ENCODE peak calls at places on chromosome 16, in nine cellular contexts. P is pancreas; M is IMR-90; R is cardiac muscle cell; D is naive thymus-derived CD4-positive, alpha-beta T cell; E is body of pancreas; S is T-helper 17 cell; I is OCI-LY7; J is H9. Q is an unnamed sample.
A peak's percentile ranks its signal among the peaks of the same experiment; 100 is the strongest.

GRCh38 chr16:77435240-77435819 is 496 bp upstream of the ADAMTS18 start:
- DNase-seq in P (no peak), M (no peak), R (no peak), D (no peak), E (no peak), S (no peak), I (no peak), J (no peak), Q (no peak)

GRCh38 chr16:82832861-82833260 is 206.1 kb downstream of the CDH13 start:
- DNase-seq in P (no peak), M (peak; percentile 90), R (peak; percentile 22), D (no peak), E (no peak), S (no peak), I (no peak), J (no peak), Q (no peak)

GRCh38 chr16:69486272-69486671 is 61.9 kb downstream of the CYB5B start:
- DNase-seq in P (no peak), M (no peak), R (no peak), D (no peak), E (no peak), S (no peak), I (no peak), J (no peak), Q (no peak)

GRCh38 chr16:16833165-16833564 is 454.2 kb downstream of the NPIPA7 start:
- DNase-seq in P (no peak), M (no peak), R (no peak), D (no peak), E (no peak), S (no peak), I (no peak), J (no peak), Q (no peak)

GRCh38 chr16:61890346-61890745 is 145.9 kb downstream of the CDH8 start:
- DNase-seq in P (no peak), M (no peak), R (no peak), D (no peak), E (no peak), S (no peak), I (no peak), J (no peak), Q (no peak)

GRCh38 chr16:3266873-3267537 is 10.6 kb upstream of the MEFV start:
- DNase-seq in P (no peak), M (peak; percentile 35), R (peak; percentile 72), D (no peak), E (peak; percentile 21), S (no peak), I (peak; percentile 64), J (no peak), Q (no peak)

GRCh38 chr16:11618107-11618717 is 31.5 kb upstream of the LITAF start:
- DNase-seq in P (no peak), M (no peak), R (no peak), D (no peak), E (no peak), S (no peak), I (no peak), J (no peak), Q (no peak)

GRCh38 chr16:67858448-67858993 is 11.0 kb upstream of the CENPT start:
- DNase-seq in P (no peak), M (no peak), R (no peak), D (no peak), E (no peak), S (no peak), I (no peak), J (no peak), Q (no peak)

GRCh38 chr16:15708096-15708495 is 58.1 kb downstream of the NDE1 start:
- DNase-seq in P (no peak), M (peak; percentile 89), R (peak; percentile 78), D (no peak), E (no peak), S (no peak), I (no peak), J (no peak), Q (no peak)

GRCh38 chr16:47939690-47940089 is 216.1 kb downstream of the ABCC12 start:
- DNase-seq in P (no peak), M (no peak), R (no peak), D (no peak), E (no peak), S (no peak), I (no peak), J (no peak), Q (no peak)

GRCh38 chr16:57579361-57579665 is 36.9 kb downstream of the ADGRG5 start:
- DNase-seq in P (no peak), M (no peak), R (no peak), D (no peak), E (no peak), S (no peak), I (no peak), J (peak; percentile 19), Q (no peak)

DNA sequence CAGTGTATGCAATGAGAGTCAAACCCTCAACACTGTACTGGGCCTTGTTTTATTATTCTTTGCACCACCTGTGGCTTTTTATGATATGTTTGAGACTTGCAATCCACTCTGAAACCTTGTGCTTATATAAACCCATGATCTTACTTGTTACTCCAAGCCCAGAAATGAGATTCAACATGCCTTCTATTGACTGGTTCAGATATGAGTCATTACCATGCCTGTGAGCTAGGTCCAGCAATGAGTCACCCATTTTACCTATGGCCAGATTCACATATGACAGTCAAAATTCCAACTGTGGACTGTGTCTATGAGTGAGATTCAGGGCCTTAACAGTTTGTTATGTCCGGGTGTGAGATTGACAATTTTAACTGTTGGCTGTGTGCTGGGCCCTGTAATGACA is 1846.1 kb downstream of the TP53TG3F start:
- DNase-seq in P (no peak), M (no peak), R (no peak), D (no peak), E (no peak), S (no peak), I (no peak), J (no peak), Q (no peak)
- H3K9me3 ChIP-seq in P (no peaks in the 10 kb centered on the region), M (peaks cover 25% of the 10 kb centered on the region), R (peaks cover under 1% of the 10 kb centered on the region), D (peaks cover 39% of the 10 kb centered on the region), E (no peaks in the 10 kb centered on the region), S (peaks cover 5% of the 10 kb centered on the region), I (no peaks in the 10 kb centered on the region), J (peaks cover 99% of the 10 kb centered on the region), Q (peaks cover 4% of the 10 kb centered on the region)

GRCh38 chr16:35516551-35516950 is 2057.1 kb downstream of the TP53TG3F start:
- DNase-seq in P (no peak), M (no peak), R (no peak), D (no peak), E (no peak), S (no peak), I (no peak), J (no peak), Q (no peak)
- H3K9me3 ChIP-seq in P (no peaks in the 10 kb centered on the region), M (peaks cover 8% of the 10 kb centered on the region), R (no peaks in the 10 kb centered on the region), D (peaks cover 20% of the 10 kb centered on the region), E (no peaks in the 10 kb centered on the region), S (no peaks in the 10 kb centered on the region), I (no peaks in the 10 kb centered on the region), J (peaks cover 78% of the 10 kb centered on the region), Q (peaks cover 4% of the 10 kb centered on the region)

GRCh38 chr16:87536795-87537142 is 43.9 kb upstream of the ZCCHC14 start:
- DNase-seq in P (no peak), M (no peak), R (no peak), D (no peak), E (no peak), S (no peak), I (no peak), J (no peak), Q (no peak)
- H3K9me3 ChIP-seq in P (no peaks in the 10 kb centered on the region), M (peaks cover 20% of the 10 kb centered on the region), R (no peaks in the 10 kb centered on the region), D (peaks cover 10% of the 10 kb centered on the region), E (no peaks in the 10 kb centered on the region), S (no peaks in the 10 kb centered on the region), I (no peaks in the 10 kb centered on the region), J (peaks cover 10% of the 10 kb centered on the region), Q (no peaks in the 10 kb centered on the region)

GRCh38 chr16:10408824-10409381 is 23.0 kb downstream of the ATF7IP2 start:
- DNase-seq in P (no peak), M (no peak), R (no peak), D (no peak), E (no peak), S (no peak), I (peak; percentile 38), J (no peak), Q (no peak)
- H3K9me3 ChIP-seq in P (no peaks in the 10 kb centered on the region), M (peaks cover 10% of the 10 kb centered on the region), R (no peaks in the 10 kb centered on the region), D (peaks cover 88% of the 10 kb centered on the region), E (no peaks in the 10 kb centered on the region), S (peaks cover 7% of the 10 kb centered on the region), I (peaks cover 36% of the 10 kb centered on the region), J (peaks cover 4% of the 10 kb centered on the region), Q (peaks cover 17% of the 10 kb centered on the region)

Q was measured in effector memory CD4-positive, alpha-beta T cell.